ENCODE peak calls at places on chromosomes 11 and 22, in seven cellular contexts. I is COR-L47; D is KG1; T is endothelial cell; A is nephron progenitor cell; Q is choroid plexus epithelial cell; V is naive thymus-derived CD8-positive, alpha-beta T cell. Y is an unnamed sample.

GRCh38 chr11:66848671-66849500 is 5.6 kb downstream of the RCE1 start:
- DNase-seq in V (no peak), T (no peak), A (no peak), I (no peak), D (no peak), Q (no peak), Y (peak)

GRCh38 chr22:30198152-30198845 is 48.3 kb downstream of the LIF start:
- DNase-seq in Q (no peak), V (no peak), A (no peak), I (no peak), D (no peak), T (no peak), Y (no peak)

GRCh38 chr11:77636738-77637344 is 753 bp downstream of the CLNS1A start:
- DNase-seq in V (no peak), Q (peak), I (no peak), A (no peak), T (no peak), D (peak), Y (no peak)

GRCh38 chr11:115869780-115870431 is 365.7 kb upstream of the CADM1 start:
- DNase-seq in D (no peak), A (peak), Q (no peak), T (peak), V (no peak), I (peak), Y (no peak)

GRCh38 chr11:31133064-31133463 is 236.5 kb downstream of the DCDC1 start:
- DNase-seq in T (no peak), I (no peak), A (no peak), D (no peak), Q (no peak), V (no peak), Y (no peak)

GRCh38 chr22:19523240-19524169 is 705 bp downstream of the CLDN5 start:
- DNase-seq in I (peak), Q (peak), A (peak), T (peak), D (no peak), V (no peak), Y (no peak)

GRCh38 chr22:34072585-34072984 is 152.3 kb upstream of the LARGE1 start:
- DNase-seq in V (no peak), T (no peak), Q (no peak), A (no peak), I (no peak), D (no peak), Y (no peak)

GRCh38 chr22:17717708-17718107 is 56.6 kb downstream of the BID start:
- DNase-seq in Q (peak), T (no peak), I (no peak), A (no peak), V (no peak), D (no peak), Y (no peak)

GRCh38 chr11:22903782-22904181 is 43.5 kb upstream of the CCDC179 start:
- DNase-seq in I (no peak), A (no peak), T (no peak), Q (no peak), V (no peak), D (no peak), Y (no peak)

GRCh38 chr11:3671334-3672254 is at the start of gene CHRNA10:
- DNase-seq in D (no peak), I (peak), T (no peak), A (peak), V (no peak), Q (peak), Y (no peak)

GRCh38 chr22:32407936-32408335 is 4.1 kb downstream of the RTCB start:
- DNase-seq in I (no peak), Q (no peak), D (no peak), V (no peak), T (no peak), A (no peak), Y (no peak)

GRCh38 chr22:19537941-19538488 is 13.8 kb upstream of the CLDN5 start:
- DNase-seq in V (no peak), I (no peak), T (no peak), A (no peak), Q (no peak), D (no peak), Y (no peak)

GRCh38 chr11:70074701-70075100 is 3.4 kb upstream of the ANO1 start:
- DNase-seq in T (no peak), Q (no peak), V (no peak), A (no peak), D (no peak), I (no peak), Y (no peak)

GRCh38 chr11:73204711-73205121 is 13.4 kb upstream of the P2RY2 start:
- DNase-seq in V (no peak), T (no peak), I (no peak), Q (no peak), D (peak), A (no peak), Y (no peak)

GRCh38 chr11:78156081-78156844 is 16.8 kb upstream of the ALG8 start:
- DNase-seq in A (no peak), D (no peak), T (no peak), Q (no peak), I (no peak), V (no peak), Y (no peak)

GRCh38 chr11:47979378-47980092 is 824 bp upstream of the PTPRJ start:
- DNase-seq in I (no peak), V (no peak), D (no peak), T (no peak), Q (no peak), A (peak), Y (no peak)

GRCh38 chr22:35733742-35734516 is 16.3 kb downstream of the APOL5 start:
- DNase-seq in D (no peak), Q (no peak), A (no peak), V (no peak), T (no peak), I (no peak), Y (no peak)

GRCh38 chr11:10580625-10581024 is 12.2 kb upstream of the LYVE1 start:
- DNase-seq in A (no peak), V (no peak), T (no peak), I (no peak), Q (no peak), D (no peak), Y (no peak)

GRCh38 chr11:16807306-16807705 is 68.9 kb downstream of the C11orf58 start:
- DNase-seq in D (peak), V (no peak), I (no peak), A (no peak), T (no peak), Q (no peak), Y (no peak)

GRCh38 chr22:40325315-40325714 is 21.0 kb upstream of the ADSL start:
- DNase-seq in D (no peak), V (peak), I (no peak), A (no peak), Q (no peak), T (no peak), Y (no peak)

GRCh38 chr11:2270322-2271076 is at the start of gene ASCL2:
- DNase-seq in A (peak), V (no peak), Q (no peak), D (no peak), T (peak), I (peak), Y (peak)

GRCh38 chr11:35629914-35630313 is 11.7 kb downstream of the FJX1 start:
- DNase-seq in Q (peak), I (no peak), T (no peak), V (no peak), A (no peak), D (no peak), Y (no peak)

GRCh38 chr11:14549891-14550290 is 29.7 kb upstream of the PSMA1 start:
- DNase-seq in A (no peak), Q (no peak), V (no peak), D (no peak), T (no peak), I (no peak), Y (no peak)

GRCh38 chr22:43820671-43821305 is 8.7 kb upstream of the EFCAB6 start:
- DNase-seq in D (no peak), V (no peak), T (no peak), Q (no peak), A (no peak), I (peak), Y (no peak)

GRCh38 chr11:119751281-119752060 is 22.5 kb upstream of the NECTIN1 start:
- DNase-seq in T (no peak), A (no peak), Q (no peak), D (peak), I (no peak), V (no peak), Y (no peak)

GRCh38 chr11:70109006-70109405 is 30.9 kb downstream of the ANO1 start:
- DNase-seq in I (no peak), A (peak), V (no peak), D (no peak), T (no peak), Q (peak), Y (no peak)

GRCh38 chr22:22940961-22941605 is 53.5 kb downstream of the IGLL5 start:
- DNase-seq in Q (no peak), A (no peak), V (no peak), D (no peak), T (no peak), I (no peak), Y (no peak)

GRCh38 chr11:69640260-69640994 is 529 bp upstream of the CCND1 start:
- DNase-seq in D (no peak), I (no peak), T (no peak), A (no peak), V (no peak), Q (peak), Y (no peak)

GRCh38 chr11:109853156-109853776 is 239.9 kb upstream of the ZC3H12C start:
- DNase-seq in I (peak), D (peak), Q (peak), T (peak), A (peak), V (no peak), Y (no peak)

GRCh38 chr11:104333977-104334376 is 170.0 kb upstream of the PDGFD start:
- DNase-seq in Q (no peak), I (no peak), V (no peak), D (no peak), T (peak), A (no peak), Y (no peak)

GRCh38 chr11:63165710-63166310 is 21.8 kb upstream of the SLC22A24 start:
- DNase-seq in T (no peak), V (no peak), I (no peak), D (no peak), Q (no peak), A (no peak), Y (no peak)

GRCh38 chr22:42277988-42278776 is 7.7 kb upstream of the TCF20 start:
- DNase-seq in V (no peak), D (no peak), A (no peak), T (peak), I (peak), Q (peak), Y (no peak)

GRCh38 chr11:94028436-94028835 is 7.3 kb downstream of the HEPHL1 start:
- DNase-seq in T (no peak), I (no peak), V (no peak), Q (peak), A (no peak), D (no peak), Y (no peak)

GRCh38 chr11:134537296-134537695 is 125.3 kb upstream of the B3GAT1 start:
- DNase-seq in I (no peak), T (no peak), D (no peak), A (no peak), V (no peak), Q (no peak), Y (no peak)